ENCODE peak calls at places on chromosomes 12 and 14, in six cellular contexts. Y is RPMI7951; F is GM04503; C is memory B cell; Z is CD8-positive, alpha-beta T cell; W is Caco-2. P is an unnamed sample.

GRCh38 chr14:50055461-50056228 is 60.7 kb downstream of the VCPKMT start:
- DNase-seq in W (no peak), F (no peak), Z (no peak), C (no peak), Y (no peak), P (no peak)

GRCh38 chr14:92582706-92583452 is 69.3 kb downstream of the RIN3 start:
- DNase-seq in F (no peak), Y (no peak), W (no peak), Z (no peak), C (peak; percentile 21), P (no peak)

GRCh38 chr12:116818341-116818856 is 62.8 kb downstream of the HRK start:
- DNase-seq in F (no peak), C (no peak), Y (peak; percentile 44), W (no peak), Z (peak; percentile 48), P (no peak)

GRCh38 chr12:56338643-56339422 is at the start of gene IL23A:
- DNase-seq in Z (peak; percentile 81), Y (no peak), C (peak; percentile 67), W (no peak), F (no peak), P (peak; percentile 74)

GRCh38 chr14:21771671-21772070 is 98.1 kb upstream of the OR4E1 start:
- DNase-seq in C (no peak), Y (no peak), W (peak; percentile 46), Z (no peak), F (no peak), P (no peak)

GRCh38 chr14:78683206-78683605 is 513.0 kb downstream of the NRXN3 start:
- DNase-seq in C (no peak), Z (no peak), W (no peak), Y (no peak), F (no peak), P (no peak)

GRCh38 chr12:49032679-49033447 is 14.3 kb upstream of the PRKAG1 start:
- DNase-seq in W (peak; percentile 32), Z (no peak), C (no peak), Y (no peak), F (no peak), P (no peak)

GRCh38 chr12:104942075-104942474 is 16.0 kb downstream of the SLC41A2 start:
- DNase-seq in Y (no peak), W (no peak), F (no peak), C (no peak), Z (no peak), P (no peak)

GRCh38 chr12:52004042-52004648 is 2.6 kb upstream of the TAMALIN start:
- DNase-seq in Z (no peak), F (no peak), Y (peak; percentile 49), W (peak; percentile 70), C (no peak), P (peak; percentile 90)

GRCh38 chr14:65360144-65360784 is 52.3 kb upstream of the FUT8 start:
- DNase-seq in C (no peak), Z (no peak), Y (no peak), W (no peak), F (no peak), P (no peak)

GRCh38 chr12:19846561-19846960 is 407.3 kb downstream of the AEBP2 start:
- DNase-seq in Z (no peak), C (no peak), F (no peak), Y (peak; percentile 50), W (no peak), P (no peak)

GRCh38 chr12:726281-727140 is 25.9 kb upstream of the WNK1 start:
- DNase-seq in W (no peak), Z (no peak), Y (peak; percentile 41), C (no peak), F (no peak), P (no peak)

GRCh38 chr14:59321184-59321952 is 132.9 kb downstream of the DAAM1 start:
- DNase-seq in F (peak; percentile 47), Z (no peak), C (no peak), W (no peak), Y (peak; percentile 67), P (no peak)

GRCh38 chr14:92568621-92569479 is 55.3 kb downstream of the RIN3 start:
- DNase-seq in C (peak; percentile 60), F (no peak), Y (peak; percentile 50), Z (peak; percentile 69), W (no peak), P (no peak)

GRCh38 chr14:29999013-29999539 is 71.4 kb upstream of the PRKD1 start:
- DNase-seq in Y (peak; percentile 8), F (no peak), W (no peak), Z (no peak), C (no peak), P (no peak)

GRCh38 chr14:89899917-89900680 is 54.4 kb downstream of the EFCAB11 start:
- DNase-seq in F (no peak), W (no peak), C (peak; percentile 5), Y (peak; percentile 24), Z (no peak), P (peak; percentile 49)

GRCh38 chr14:23605931-23606585 is 27.5 kb upstream of the JPH4 start:
- DNase-seq in W (no peak), Z (no peak), Y (peak; percentile 31), C (no peak), F (no peak), P (no peak)

GRCh38 chr12:100936661-100937060 is 142.1 kb downstream of the ANO4 start:
- DNase-seq in W (no peak), F (no peak), Z (no peak), Y (no peak), C (no peak), P (no peak)

GRCh38 chr12:104201238-104202001 is 14.2 kb upstream of the TXNRD1 start:
- DNase-seq in W (peak; percentile 51), Y (peak; percentile 60), F (no peak), C (peak; percentile 52), Z (peak; percentile 70), P (peak; percentile 74)

GRCh38 chr14:104370256-104370870 is 209.2 kb upstream of the C14orf180 start:
- DNase-seq in Z (no peak), C (no peak), Y (peak; percentile 5), F (no peak), W (peak; percentile 58), P (peak; percentile 90)

GRCh38 chr12:132102297-132102696 is 41.8 kb downstream of the DDX51 start:
- DNase-seq in C (no peak), Y (no peak), F (no peak), Z (no peak), W (no peak), P (no peak)

P was measured in H7.